ENCODE peak calls at places on chromosome 12, in four cellular contexts. C is pancreas, M is brain microvascular endothelial cell, I is upper lobe of left lung. A is an unnamed sample.

GRCh38 chr12:77256924-77257323 is 191.6 kb upstream of the E2F7 start:
- DNase-seq in C (no peak), M (no peak), I (no peak), A (no peak)

GRCh38 chr12:95549392-95550084 is 1.7 kb downstream of the USP44 start:
- DNase-seq in C (no peak), M (no peak), I (no peak), A (no peak)

GRCh38 chr12:115320451-115320850 is 636.5 kb upstream of the TBX3 start:
- DNase-seq in C (no peak), M (no peak), I (no peak), A (no peak)

GRCh38 chr12:121892673-121893561 is 4.3 kb downstream of the PSMD9 start:
- DNase-seq in C (no peak), M (no peak), I (no peak), A (no peak)

GRCh38 chr12:43903686-43904085 is 67.8 kb downstream of the TMEM117 start:
- DNase-seq in C (no peak), M (no peak), I (no peak), A (no peak)

GRCh38 chr12:109577311-109577710 is 3.7 kb downstream of the MVK start:
- DNase-seq in C (no peak), M (no peak), I (no peak), A (no peak)

GRCh38 chr12:4307593-4308333 is 13.2 kb upstream of the TIGAR start:
- DNase-seq in C (peak), M (peak), I (peak), A (no peak)

GRCh38 chr12:116352315-116352835 is 74.9 kb upstream of the MED13L start:
- DNase-seq in C (no peak), M (no peak), I (no peak), A (no peak)

GRCh38 chr12:55935742-55936151 is 4.8 kb downstream of the DGKA start:
- DNase-seq in C (peak), M (no peak), I (no peak), A (no peak)

GRCh38 chr12:22121224-22121623 is 75.2 kb downstream of the CMAS start:
- DNase-seq in C (no peak), M (no peak), I (peak), A (no peak)

GRCh38 chr12:16604853-16605252 is 1.1 kb downstream of the LMO3 start:
- DNase-seq in C (no peak), M (no peak), I (no peak), A (no peak)

GRCh38 chr12:15928345-15928744 is 17.2 kb downstream of the DERA start:
- DNase-seq in C (no peak), M (peak), I (no peak), A (no peak)

GRCh38 chr12:60977966-60978365 is 1282.2 kb upstream of the USP15 start:
- DNase-seq in C (no peak), M (no peak), I (no peak), A (no peak)

GRCh38 chr12:107318804-107319535 is 225.6 kb upstream of the CRY1 start:
- DNase-seq in C (no peak), M (peak), I (no peak), A (no peak)

GRCh38 chr12:91441236-91441635 is 258.6 kb upstream of the DCN start:
- DNase-seq in C (no peak), M (no peak), I (no peak), A (no peak)

GRCh38 chr12:24840046-24840800 is 108.7 kb downstream of the BCAT1 start:
- DNase-seq in C (no peak), M (peak), I (no peak), A (no peak)

GRCh38 chr12:44143170-44143569 is 307.3 kb downstream of the TMEM117 start:
- DNase-seq in C (no peak), M (no peak), I (no peak), A (no peak)

GRCh38 chr12:95599880-95600279 is 48.6 kb upstream of the USP44 start:
- DNase-seq in C (no peak), M (no peak), I (no peak), A (no peak)

GRCh38 chr12:76375939-76376338 is 27.7 kb upstream of the BBS10 start:
- DNase-seq in C (no peak), M (no peak), I (no peak), A (no peak)

GRCh38 chr12:108505121-108505520 is 10.0 kb upstream of the FICD start:
- DNase-seq in C (no peak), M (no peak), I (no peak), A (no peak)

GRCh38 chr12:54017845-54018607 is 9.2 kb downstream of the HOXC8 start:
- DNase-seq in C (peak), M (no peak), I (peak), A (peak)

GRCh38 chr12:46831335-46832083 is 5.7 kb upstream of the SLC38A4 start:
- DNase-seq in C (peak), M (no peak), I (no peak), A (no peak)

GRCh38 chr12:92898755-92899154 is 30.3 kb downstream of the EEA1 start:
- DNase-seq in C (no peak), M (no peak), I (no peak), A (no peak)

GRCh38 chr12:5318874-5319273 is 113.0 kb upstream of the NTF3 start:
- DNase-seq in C (no peak), M (peak), I (no peak), A (no peak)

GRCh38 chr12:58248599-58248998 is 307.2 kb downstream of the ATP23 start:
- DNase-seq in C (no peak), M (no peak), I (no peak), A (no peak)

DNA sequence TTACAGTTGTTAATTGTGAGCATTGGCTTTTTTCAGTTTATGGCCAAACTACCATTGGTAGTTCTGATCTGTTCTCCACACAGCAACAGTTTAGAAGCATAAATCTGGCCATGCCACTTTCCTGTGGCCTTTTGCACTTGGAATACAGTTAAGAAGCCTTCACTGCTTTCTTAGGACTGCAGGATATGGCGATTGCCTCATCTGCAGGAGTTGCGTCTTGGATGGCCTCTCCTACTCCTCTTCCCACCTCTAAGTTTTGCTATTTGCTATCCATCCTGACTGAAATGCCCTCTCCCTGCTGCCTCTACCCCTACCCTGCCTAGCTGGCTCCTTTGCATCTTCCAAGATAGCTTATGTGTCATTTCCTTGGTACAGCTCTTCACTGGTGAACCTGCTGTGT is 12.8 kb upstream of the BMAL2 start:
- DNase-seq in C (no peak), M (no peak), I (no peak), A (no peak)
- TF ChIP-seq CTCF in C (no peak), M (no peak), I (no peak), A (no peak)

GRCh38 chr12:104733717-104734175 is 224.3 kb downstream of the SLC41A2 start:
- DNase-seq in C (no peak), M (no peak), I (peak), A (no peak)
- TF ChIP-seq CTCF in C (no peak), M (peak), I (peak), A (no peak)

GRCh38 chr12:49013403-49013802 is 5.2 kb downstream of the PRKAG1 start:
- DNase-seq in C (no peak), M (no peak), I (no peak), A (no peak)

GRCh38 chr12:49012739-49013138 is 5.8 kb downstream of the PRKAG1 start:
- DNase-seq in C (no peak), M (no peak), I (no peak), A (no peak)

GRCh38 chr12:49018282-49019119 is at the start of gene PRKAG1:
- DNase-seq in C (peak), M (peak), I (peak), A (peak)

GRCh38 chr12:49017764-49018281 is 753 bp downstream of the PRKAG1 start:
- DNase-seq in C (no peak), M (peak), I (no peak), A (no peak)

GRCh38 chr12:49014547-49014946 is 4.0 kb downstream of the PRKAG1 start:
- DNase-seq in C (no peak), M (peak), I (no peak), A (no peak)
- TF ChIP-seq CTCF in C (no peak), M (peak), I (no peak), A (no peak)

GRCh38 chr12:124856132-124856841 is 7.4 kb downstream of the SCARB1 start:
- DNase-seq in C (no peak), M (no peak), I (no peak), A (no peak)
- TF ChIP-seq CTCF in C (no peak), M (peak), I (no peak), A (no peak)

DNA sequence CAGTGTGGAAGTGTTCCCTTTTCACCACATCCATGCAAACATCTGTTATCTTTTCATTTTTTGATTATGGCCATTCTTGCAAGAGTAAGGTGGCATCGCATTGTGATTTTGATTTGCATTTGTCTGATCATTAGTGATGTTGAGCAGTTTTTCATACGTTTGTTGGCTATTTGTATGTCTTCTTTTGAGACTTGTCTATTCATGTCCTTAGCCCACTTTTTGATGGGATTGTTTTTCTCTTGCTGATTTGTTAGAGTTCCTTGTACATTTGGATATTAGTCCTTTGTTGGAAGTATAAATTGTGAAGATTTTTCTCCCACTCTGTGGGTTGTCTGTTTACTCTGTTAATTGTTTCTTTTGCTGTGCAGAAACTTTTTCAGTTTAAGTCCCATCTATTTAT is 244.5 kb upstream of the PRICKLE1 start:
- DNase-seq in C (no peak), M (no peak), I (no peak), A (no peak)
- TF ChIP-seq CTCF in C (no peak), M (no peak), I (no peak), A (no peak)

GRCh38 chr12:9509464-9510166 is 98.1 kb downstream of the KLRB1 start:
- DNase-seq in C (no peak), M (peak), I (no peak), A (no peak)
- TF ChIP-seq CTCF in C (no peak), M (no peak), I (no peak), A (no peak)

GRCh38 chr12:111687255-111687654 is 1.4 kb downstream of the ACAD10 start:
- DNase-seq in C (no peak), M (no peak), I (no peak), A (no peak)
- TF ChIP-seq CTCF in C (no peak), M (peak), I (no peak), A (no peak)

GRCh38 chr12:127401536-127401935 is 865.4 kb upstream of the TMEM132C start:
- DNase-seq in C (no peak), M (no peak), I (no peak), A (no peak)
- TF ChIP-seq CTCF in C (no peak), M (no peak), I (no peak), A (no peak)

DNA sequence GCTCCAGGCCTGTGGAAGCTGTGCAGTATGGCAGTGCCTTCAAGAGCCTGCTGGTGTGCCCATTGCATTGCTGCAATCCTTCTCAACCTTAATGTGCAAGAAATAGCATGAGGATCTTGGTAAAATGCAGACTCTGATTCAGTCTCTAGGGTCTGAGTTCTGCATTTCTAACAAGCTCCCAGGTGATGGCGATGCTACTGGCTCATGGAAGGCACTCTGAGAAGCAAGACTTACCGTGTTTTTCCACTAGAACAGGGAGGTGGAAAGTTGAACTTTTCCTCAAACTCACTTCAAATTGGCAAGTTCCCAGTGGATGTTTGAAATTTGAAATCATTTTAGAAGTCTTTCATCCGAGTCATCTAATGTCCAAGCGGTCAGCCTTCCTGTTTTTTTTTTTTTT is 55.5 kb downstream of the MYRFL start:
- DNase-seq in C (no peak), M (peak), I (no peak), A (no peak)
- TF ChIP-seq CTCF in C (no peak), M (peak), I (no peak), A (no peak)

GRCh38 chr12:2739832-2740641 is 54.7 kb upstream of the FKBP4 start:
- DNase-seq in C (no peak), M (peak), I (no peak), A (no peak)
- TF ChIP-seq CTCF in C (peak), M (peak), I (peak), A (no peak)

A was measured in activated B cell treated with CpG ODN at 0.5 μM for 24 hours.